ENCODE peak calls at places on chromosomes 7 and 10, in ten cellular contexts. Z, Q, L, R, C, K, I, A, O and G are unnamed samples.
A peak's percentile ranks its signal among the peaks of the same experiment; 100 is the strongest.

GRCh38 chr10:121216721-121217181 is 365.6 kb downstream of the WDR11 start:
- DNase-seq in Z (no peak), Q (no peak), L (no peak), R (no peak), C (no peak), K (no peak), I (no peak), A (peak; percentile 80), O (no peak), G (no peak)

GRCh38 chr10:22086730-22087364 is 83.3 kb upstream of the DNAJC1 start:
- DNase-seq in Z (peak; percentile 70), Q (no peak), L (no peak), R (peak; percentile 73), C (peak; percentile 54), K (peak; percentile 72), I (peak; percentile 12), A (peak; percentile 86), O (no peak), G (no peak)

GRCh38 chr7:140358024-140358770 is 40.1 kb downstream of the SLC37A3 start:
- DNase-seq in Z (no peak), Q (no peak), L (no peak), R (no peak), C (no peak), K (no peak), I (no peak), A (no peak), O (peak; percentile 19), G (peak; percentile 63)

GRCh38 chr10:22874189-22874854 is 53.5 kb upstream of the ARMC3 start:
- DNase-seq in Z (no peak), Q (no peak), L (no peak), R (no peak), C (no peak), K (no peak), I (no peak), A (no peak), O (no peak), G (no peak)

GRCh38 chr7:101121996-101122932 is 4.6 kb upstream of the SERPINE1 start:
- DNase-seq in Z (no peak), Q (no peak), L (no peak), R (peak; percentile 100), C (peak; percentile 97), K (peak; percentile 98), I (peak; percentile 98), A (peak; percentile 68), O (no peak), G (no peak)

GRCh38 chr10:14820010-14820774 is 17.6 kb downstream of the CDNF start:
- DNase-seq in Z (no peak), Q (no peak), L (no peak), R (peak; percentile 93), C (peak; percentile 17), K (peak; percentile 62), I (peak; percentile 41), A (no peak), O (no peak), G (no peak)

GRCh38 chr10:17146888-17147287 is 17.3 kb upstream of the CUBN start:
- DNase-seq in Z (no peak), Q (no peak), L (no peak), R (peak; percentile 39), C (no peak), K (no peak), I (no peak), A (no peak), O (no peak), G (no peak)

GRCh38 chr10:114923551-114923950 is 14.4 kb upstream of the TRUB1 start:
- DNase-seq in Z (no peak), Q (no peak), L (no peak), R (no peak), C (no peak), K (no peak), I (no peak), A (no peak), O (no peak), G (no peak)

GRCh38 chr10:11255796-11256444 is 238.2 kb downstream of the CELF2 start:
- DNase-seq in Z (no peak), Q (no peak), L (no peak), R (no peak), C (no peak), K (no peak), I (no peak), A (no peak), O (no peak), G (no peak)

GRCh38 chr7:147569514-147569913 is 1021.1 kb upstream of the C7orf33 start:
- DNase-seq in Z (no peak), Q (no peak), L (no peak), R (no peak), C (no peak), K (no peak), I (no peak), A (no peak), O (no peak), G (no peak)

GRCh38 chr10:95742529-95742884 is 13.5 kb upstream of the ENTPD1 start:
- DNase-seq in Z (no peak), Q (no peak), L (no peak), R (no peak), C (peak; percentile 31), K (no peak), I (no peak), A (peak; percentile 72), O (no peak), G (no peak)

GRCh38 chr10:124740374-124741280 is 3.6 kb downstream of the FAM53B start:
- DNase-seq in Z (no peak), Q (no peak), L (no peak), R (peak; percentile 62), C (no peak), K (peak; percentile 45), I (no peak), A (peak; percentile 71), O (no peak), G (peak; percentile 38)

GRCh38 chr7:45699726-45700390 is 125.7 kb downstream of the ADCY1 start:
- DNase-seq in Z (no peak), Q (no peak), L (no peak), R (no peak), C (no peak), K (no peak), I (no peak), A (peak; percentile 41), O (no peak), G (no peak)

GRCh38 chr10:92291921-92292860 is 1.2 kb downstream of the MARCHF5 start:
- DNase-seq in Z (peak; percentile 35), Q (peak; percentile 26), L (peak; percentile 37), R (peak; percentile 56), C (no peak), K (peak; percentile 60), I (peak; percentile 12), A (peak; percentile 63), O (peak; percentile 68), G (peak; percentile 68)

GRCh38 chr7:115805458-115805857 is 225.1 kb downstream of the TFEC start:
- DNase-seq in Z (no peak), Q (no peak), L (no peak), R (no peak), C (no peak), K (no peak), I (no peak), A (no peak), O (no peak), G (no peak)

GRCh38 chr7:22864855-22865606 is 42.4 kb upstream of the TOMM7 start:
- DNase-seq in Z (no peak), Q (no peak), L (no peak), R (no peak), C (no peak), K (peak; percentile 52), I (no peak), A (peak; percentile 63), O (no peak), G (no peak)

GRCh38 chr10:32031920-32032319 is 24.3 kb downstream of the KIF5B start:
- DNase-seq in Z (no peak), Q (no peak), L (no peak), R (no peak), C (no peak), K (no peak), I (no peak), A (no peak), O (no peak), G (no peak)

GRCh38 chr7:28364082-28364481 is 48.2 kb upstream of the CREB5 start:
- DNase-seq in Z (no peak), Q (no peak), L (no peak), R (no peak), C (no peak), K (no peak), I (no peak), A (no peak), O (no peak), G (no peak)

GRCh38 chr7:711093-711966 is 15.2 kb upstream of the DNAAF5 start:
- DNase-seq in Z (no peak), Q (peak; percentile 15), L (no peak), R (no peak), C (no peak), K (no peak), I (no peak), A (peak; percentile 39), O (no peak), G (no peak)

GRCh38 chr7:156151082-156151481 is 338.8 kb upstream of the SHH start:
- DNase-seq in Z (no peak), Q (no peak), L (no peak), R (no peak), C (no peak), K (no peak), I (no peak), A (no peak), O (no peak), G (no peak)

GRCh38 chr10:36412942-36413341 is 712.5 kb upstream of the ANKRD30A start:
- DNase-seq in Z (no peak), Q (no peak), L (no peak), R (peak; percentile 7), C (no peak), K (no peak), I (no peak), A (no peak), O (no peak), G (no peak)

GRCh38 chr7:120867932-120868331 is 10.0 kb upstream of the TSPAN12 start:
- DNase-seq in Z (no peak), Q (no peak), L (no peak), R (no peak), C (no peak), K (no peak), I (no peak), A (no peak), O (no peak), G (no peak)

GRCh38 chr7:89623018-89623672 is 531.1 kb upstream of the STEAP1 start:
- DNase-seq in Z (peak; percentile 36), Q (no peak), L (no peak), R (peak; percentile 21), C (peak; percentile 4), K (peak; percentile 44), I (no peak), A (no peak), O (peak; percentile 18), G (no peak)

GRCh38 chr10:27621441-27621840 is 117.3 kb downstream of the RAB18 start:
- DNase-seq in Z (no peak), Q (no peak), L (no peak), R (no peak), C (no peak), K (peak; percentile 96), I (no peak), A (no peak), O (no peak), G (no peak)

GRCh38 chr7:24227603-24228359 is 56.2 kb upstream of the NPY start:
- DNase-seq in Z (no peak), Q (no peak), L (no peak), R (no peak), C (no peak), K (no peak), I (no peak), A (no peak), O (peak; percentile 43), G (peak; percentile 41)

GRCh38 chr7:25844109-25844915 is 307.7 kb upstream of the NFE2L3 start:
- DNase-seq in Z (no peak), Q (no peak), L (no peak), R (no peak), C (no peak), K (peak; percentile 34), I (no peak), A (no peak), O (no peak), G (no peak)

GRCh38 chr7:152615052-152615741 is 60.7 kb downstream of the XRCC2 start:
- DNase-seq in Z (no peak), Q (no peak), L (no peak), R (no peak), C (no peak), K (no peak), I (no peak), A (no peak), O (no peak), G (no peak)

GRCh38 chr10:125840406-125840805 is 17.1 kb downstream of the BCCIP start:
- DNase-seq in Z (no peak), Q (no peak), L (no peak), R (no peak), C (no peak), K (no peak), I (no peak), A (no peak), O (no peak), G (no peak)